ENCODE peak calls at places on chromosomes 13 and 19, in seven cellular contexts. K, W, Q, E, R, Z and M are unnamed samples.

GRCh38 chr19:2333027-2333806 is 4.7 kb downstream of the SPPL2B start:
- DNase-seq in E (peak), R (no peak), W (no peak), Q (peak), Z (peak), K (no peak), M (no peak)

GRCh38 chr19:9115307-9115813 is at the start of gene OR7G1:
- DNase-seq in Z (no peak), R (no peak), E (no peak), K (no peak), Q (no peak), W (no peak), M (no peak)

GRCh38 chr19:33302175-33302973 is at the start of gene CEBPA:
- DNase-seq in E (no peak), Z (peak), K (peak), W (peak), Q (peak), R (peak), M (peak)

GRCh38 chr13:48222358-48223015 is 10.5 kb upstream of the ITM2B start:
- DNase-seq in Q (no peak), W (peak), E (no peak), Z (no peak), K (peak), R (peak), M (no peak)

GRCh38 chr13:106474906-106475305 is 60.6 kb downstream of the EFNB2 start:
- DNase-seq in E (no peak), Z (no peak), W (no peak), K (no peak), Q (no peak), R (no peak), M (no peak)

GRCh38 chr13:41461527-41462124 is 4.3 kb downstream of the RGCC start:
- DNase-seq in W (no peak), R (no peak), E (no peak), Q (peak), K (no peak), Z (no peak), M (no peak)

GRCh38 chr13:112814905-112815585 is 125.2 kb downstream of the ATP11A start:
- DNase-seq in Z (no peak), K (no peak), R (no peak), W (no peak), E (no peak), Q (no peak), M (no peak)

GRCh38 chr19:48966541-48967345 is 1.6 kb downstream of the FTL start:
- DNase-seq in Z (no peak), R (no peak), Q (peak), K (no peak), W (peak), E (no peak), M (no peak)

GRCh38 chr19:412356-413355 is 3.7 kb upstream of the C2CD4C start:
- DNase-seq in R (no peak), W (no peak), K (no peak), Q (no peak), E (no peak), Z (no peak), M (no peak)

GRCh38 chr19:1267441-1268391 is 1.4 kb upstream of the CIRBP start:
- DNase-seq in R (no peak), W (no peak), K (no peak), E (no peak), Z (no peak), Q (peak), M (no peak)

GRCh38 chr13:37138169-37138568 is 32.7 kb upstream of the CSNK1A1L start:
- DNase-seq in K (no peak), Q (no peak), W (no peak), E (no peak), Z (no peak), R (peak), M (peak)

GRCh38 chr19:4602915-4603314 is 36.4 kb upstream of the TNFAIP8L1 start:
- DNase-seq in W (no peak), K (no peak), Q (no peak), Z (no peak), R (no peak), E (no peak), M (no peak)

GRCh38 chr19:33245948-33246728 is 20.5 kb upstream of the SLC7A10 start:
- DNase-seq in E (peak), R (peak), Q (peak), Z (no peak), K (no peak), W (peak), M (peak)

GRCh38 chr13:41680900-41681299 is 223.6 kb downstream of the RGCC start:
- DNase-seq in R (no peak), Z (no peak), W (no peak), K (no peak), Q (no peak), E (no peak), M (no peak)

GRCh38 chr19:49064029-49064629 is 489 bp downstream of the NTF4 start:
- DNase-seq in E (no peak), R (no peak), K (no peak), Z (no peak), Q (no peak), W (no peak), M (no peak)

GRCh38 chr19:46299695-46300094 is 2.9 kb downstream of the HIF3A start:
- DNase-seq in Q (peak), W (peak), R (no peak), K (no peak), E (no peak), Z (peak), M (no peak)

GRCh38 chr13:30851697-30852096 is 54.4 kb upstream of the MEDAG start:
- DNase-seq in R (no peak), E (no peak), Q (peak), Z (no peak), W (no peak), K (no peak), M (no peak)

GRCh38 chr19:12995596-12996541 is 594 bp downstream of the NFIX start:
- DNase-seq in W (no peak), Z (peak), Q (peak), R (peak), E (no peak), K (no peak), M (no peak)

GRCh38 chr13:28048768-28049167 is 51.6 kb downstream of the FLT3 start:
- DNase-seq in K (no peak), R (no peak), Q (no peak), E (no peak), Z (no peak), W (no peak), M (no peak)

GRCh38 chr19:35266904-35267817 is 1.6 kb upstream of the USF2 start:
- DNase-seq in E (peak), Z (peak), W (no peak), Q (peak), K (no peak), R (peak), M (peak)

GRCh38 chr19:45187421-45188100 is 9.0 kb downstream of the BLOC1S3 start:
- DNase-seq in K (no peak), W (peak), E (peak), R (no peak), Q (peak), Z (no peak), M (peak)

GRCh38 chr19:47436712-47437401 is 17.5 kb upstream of the MEIS3 start:
- DNase-seq in Z (peak), E (peak), K (peak), Q (peak), R (peak), W (peak), M (peak)

GRCh38 chr19:51808333-51808986 is 13.5 kb downstream of the FPR3 start:
- DNase-seq in K (peak), Z (no peak), Q (no peak), R (peak), W (no peak), E (no peak), M (no peak)

GRCh38 chr19:6593651-6594416 is 2.9 kb upstream of the CD70 start:
- DNase-seq in K (no peak), R (no peak), Q (no peak), W (no peak), Z (no peak), E (no peak), M (no peak)

GRCh38 chr13:34201050-34201913 is 383.3 kb downstream of the RFC3 start:
- DNase-seq in W (no peak), R (peak), Q (no peak), Z (no peak), E (no peak), K (no peak), M (no peak)

GRCh38 chr19:4139614-4140236 is 13.7 kb upstream of the CREB3L3 start:
- DNase-seq in Z (peak), Q (peak), K (peak), E (peak), R (peak), W (peak), M (peak)

GRCh38 chr13:45367358-45367757 is 26.4 kb upstream of the TPT1 start:
- DNase-seq in R (peak), K (peak), W (peak), E (peak), Q (peak), Z (peak), M (peak)

GRCh38 chr13:110944121-110944967 is 29.5 kb upstream of the ANKRD10 start:
- DNase-seq in Q (peak), R (peak), Z (no peak), K (no peak), W (peak), E (peak), M (peak)

GRCh38 chr13:25353344-25353743 is 18.4 kb upstream of the ATP8A2 start:
- DNase-seq in K (no peak), R (no peak), Z (no peak), E (no peak), Q (no peak), W (no peak), M (no peak)

GRCh38 chr19:58543826-58544590 is at the start of gene TRIM28:
- DNase-seq in K (peak), E (peak), R (peak), Z (peak), Q (peak), W (peak), M (no peak)

GRCh38 chr13:59360108-59360507 is 803.6 kb downstream of the DIAPH3 start:
- DNase-seq in Q (no peak), W (peak), R (no peak), E (peak), K (no peak), Z (no peak), M (peak)